ENCODE peak calls at places on chromosomes 16 and 17, in nine cellular contexts. M is adrenal gland; K is activated T-cell treated with anti-CD3 and anti-CD28 coated beads, Interleukin-2, amount 50 U/mL, for 72 hours; W is memory B cell; B is stromal cell of bone marrow; I is GM13977; H is choroid plexus epithelial cell; L is stimulated activated CD8-positive, alpha-beta memory T cell treated with anti-CD3 and anti-CD28 coated beads, Interleukin-4, amount 100 ng/mL, for 4 hours; X is Daoy. Y is an unnamed sample.

GRCh38 chr17:43319293-43320124 is 79.3 kb upstream of the ARL4D start:
- DNase-seq in H (no peak), L (no peak), W (no peak), M (no peak), K (no peak), I (no peak), B (no peak), X (no peak), Y (no peak)

GRCh38 chr16:89952551-89952950 is 4.0 kb downstream of the DEF8 start:
- DNase-seq in B (no peak), W (no peak), H (no peak), M (no peak), K (no peak), I (no peak), L (no peak), X (no peak), Y (no peak)

GRCh38 chr17:11940904-11941303 is 56.4 kb downstream of the ZNF18 start:
- DNase-seq in X (no peak), H (no peak), L (no peak), I (no peak), B (no peak), W (no peak), K (no peak), M (no peak), Y (no peak)

GRCh38 chr17:63772801-63773271 is 561 bp downstream of the CCDC47 start:
- DNase-seq in W (peak; percentile 2), L (no peak), X (peak; percentile 7), B (peak; percentile 12), H (peak; percentile 56), K (no peak), I (no peak), M (no peak), Y (no peak)

GRCh38 chr17:7307686-7308624 is 527 bp downstream of the EIF5A start:
- DNase-seq in B (peak; percentile 13), X (peak; percentile 53), M (peak; percentile 68), W (peak; percentile 65), H (peak; percentile 42), L (peak; percentile 22), I (no peak), K (peak; percentile 60), Y (no peak)

GRCh38 chr17:36008998-36009665 is 7.8 kb upstream of the CCL15 start:
- DNase-seq in X (no peak), I (no peak), H (peak; percentile 27), K (no peak), W (no peak), B (no peak), M (no peak), L (no peak), Y (no peak)

GRCh38 chr16:70687172-70687531 is 1.3 kb upstream of the MTSS2 start:
- DNase-seq in H (peak; percentile 21), B (no peak), L (no peak), W (no peak), X (no peak), I (no peak), M (no peak), K (no peak), Y (no peak)

GRCh38 chr17:6893382-6894205 is 62.1 kb upstream of the TEKT1 start:
- DNase-seq in K (no peak), L (no peak), B (no peak), I (no peak), W (no peak), H (no peak), M (no peak), X (no peak), Y (no peak)

GRCh38 chr16:19785512-19786130 is 67.5 kb downstream of the IQCK start:
- DNase-seq in B (no peak), I (no peak), L (no peak), H (peak; percentile 11), K (no peak), W (no peak), X (no peak), M (no peak), Y (no peak)

GRCh38 chr17:4230142-4230541 is 33.6 kb downstream of the ANKFY1 start:
- DNase-seq in L (no peak), X (peak; percentile 73), B (peak; percentile 92), K (no peak), H (peak; percentile 94), W (no peak), M (peak; percentile 35), I (no peak), Y (peak; percentile 99)

GRCh38 chr16:14013571-14014283 is 57.4 kb upstream of the MRTFB start:
- DNase-seq in W (no peak), K (no peak), H (peak; percentile 95), B (peak; percentile 90), I (no peak), L (no peak), X (peak; percentile 77), M (no peak), Y (peak; percentile 97)

GRCh38 chr17:79626156-79626890 is 15.5 kb upstream of the RBFOX3 start:
- DNase-seq in K (no peak), I (no peak), W (no peak), B (no peak), X (no peak), M (peak; percentile 4), H (no peak), L (no peak), Y (no peak)

GRCh38 chr16:48870141-48870540 is 260.2 kb upstream of the N4BP1 start:
- DNase-seq in H (no peak), W (no peak), L (no peak), X (no peak), K (no peak), M (no peak), I (no peak), B (no peak), Y (no peak)

GRCh38 chr16:51267676-51268075 is 116.6 kb upstream of the SALL1 start:
- DNase-seq in I (no peak), B (no peak), L (no peak), X (no peak), W (no peak), K (no peak), M (no peak), H (no peak), Y (no peak)

GRCh38 chr17:38449364-38449763 is 21.1 kb downstream of the ARHGAP23 start:
- DNase-seq in X (peak; percentile 80), L (no peak), M (no peak), H (no peak), K (no peak), I (no peak), B (no peak), W (no peak), Y (no peak)

GRCh38 chr16:66480265-66481080 is 53.4 kb downstream of the BEAN1 start:
- DNase-seq in L (no peak), W (no peak), B (no peak), X (no peak), K (no peak), M (no peak), H (no peak), I (no peak), Y (no peak)

GRCh38 chr17:1577186-1577585 is 14.6 kb upstream of the PITPNA start:
- DNase-seq in H (peak; percentile 84), X (peak; percentile 96), M (peak; percentile 83), W (no peak), B (peak; percentile 97), K (no peak), L (no peak), I (peak; percentile 61), Y (peak; percentile 59)

GRCh38 chr17:4934173-4934979 is 2.3 kb downstream of the GP1BA start:
- DNase-seq in I (peak; percentile 68), L (no peak), H (peak; percentile 54), K (no peak), X (peak; percentile 85), W (no peak), M (no peak), B (no peak), Y (no peak)

GRCh38 chr16:3317315-3317999 is 12.2 kb downstream of the ZNF75A start:
- DNase-seq in B (no peak), K (no peak), M (no peak), L (no peak), X (no peak), I (no peak), H (peak; percentile 37), W (no peak), Y (no peak)

GRCh38 chr17:78774956-78775571 is 7.0 kb downstream of the CYTH1 start:
- DNase-seq in K (peak; percentile 89), M (no peak), I (no peak), W (peak; percentile 31), X (no peak), L (no peak), H (no peak), B (no peak), Y (no peak)